ENCODE peak calls at places on chromosomes 11 and 22, in five cellular contexts. R is KG1; C is NCI-H2107; E is aorta; T is CD4-positive, CD25-positive, alpha-beta regulatory T cell. U is an unnamed sample.

GRCh38 chr22:49767355-49768062 is 60.2 kb downstream of the BRD1 start:
- DNase-seq in R (peak; percentile 29), C (no peak), E (peak; percentile 22), T (peak; percentile 64), U (peak; percentile 81)

GRCh38 chr11:62553839-62554361 is 7.3 kb upstream of the AHNAK start:
- DNase-seq in R (no peak), C (no peak), E (no peak), T (no peak), U (no peak)

GRCh38 chr22:27801197-27801615 is 350 bp downstream of the MN1 start:
- DNase-seq in R (no peak), C (no peak), E (no peak), T (peak; percentile 30), U (peak; percentile 67)

GRCh38 chr11:102269927-102270326 is 47.4 kb upstream of the BIRC3 start:
- DNase-seq in R (no peak), C (no peak), E (no peak), T (no peak), U (no peak)

GRCh38 chr11:73394416-73395296 is 18.5 kb downstream of the RELT start:
- DNase-seq in R (no peak), C (no peak), E (peak; percentile 72), T (no peak), U (no peak)

GRCh38 chr11:2917842-2918490 is 11.3 kb downstream of the PHLDA2 start:
- DNase-seq in R (no peak), C (no peak), E (no peak), T (no peak), U (no peak)

GRCh38 chr11:64040684-64041267 is 5.0 kb downstream of the FLRT1 start:
- DNase-seq in R (no peak), C (no peak), E (no peak), T (no peak), U (no peak)

GRCh38 chr11:130166457-130166784 is 6.8 kb downstream of the ST14 start:
- DNase-seq in R (no peak), C (no peak), E (no peak), T (no peak), U (no peak)

GRCh38 chr11:128692750-128693578 is 908 bp upstream of the FLI1 start:
- DNase-seq in R (peak; percentile 87), C (no peak), E (peak; percentile 88), T (peak; percentile 24), U (peak; percentile 71)

GRCh38 chr11:108220721-108221346 is 1.6 kb downstream of the NPAT start:
- DNase-seq in R (no peak), C (no peak), E (no peak), T (peak; percentile 46), U (no peak)

GRCh38 chr11:87338046-87338639 is 300.4 kb downstream of the TMEM135 start:
- DNase-seq in R (no peak), C (no peak), E (no peak), T (no peak), U (no peak)

GRCh38 chr22:29147241-29147919 is 58.3 kb upstream of the EMID1 start:
- DNase-seq in R (no peak), C (no peak), E (peak; percentile 57), T (no peak), U (no peak)

GRCh38 chr11:35183526-35183925 is 44.6 kb downstream of the CD44 start:
- DNase-seq in R (no peak), C (no peak), E (no peak), T (no peak), U (no peak)

GRCh38 chr22:30491381-30491780 is 14.1 kb downstream of the SEC14L4 start:
- DNase-seq in R (no peak), C (no peak), E (peak; percentile 9), T (no peak), U (no peak)

U was measured in GM13977.